ENCODE peak calls at places on chromosome 22, in ten cellular contexts. L is suprapubic skin, A is GM23338, N is stomach, W is SK-N-SH, U is K562, I is HCT116, V is sigmoid colon, M is H1, B is transverse colon. X is an unnamed sample. For H3K4me1, the result is how much of the 10 kb centered on the place peaks cover.

GRCh38 chr22:29824677-29825076 is 13.4 kb downstream of the ASCC2 start:
- DNase-seq in L (peak), A (no peak), N (peak), W (no peak), U (no peak), I (no peak), V (peak), M (no peak), B (no peak), X (no peak)

GRCh38 chr22:48948575-48949170 is 879.0 kb downstream of the BRD1 start:
- DNase-seq in L (no peak), A (no peak), N (peak), W (no peak), U (no peak), I (no peak), V (peak), M (no peak), B (no peak), X (no peak)

GRCh38 chr22:30655532-30655931 is 12.1 kb downstream of the DUSP18 start:
- DNase-seq in L (no peak), A (peak), N (no peak), W (no peak), U (no peak), I (no peak), V (no peak), M (no peak), B (no peak), X (no peak)

GRCh38 chr22:27866136-27867091 is 52.6 kb downstream of the PITPNB start:
- DNase-seq in L (no peak), A (no peak), N (peak), W (no peak), U (no peak), I (no peak), V (peak), M (no peak), B (no peak), X (no peak)

GRCh38 chr22:37827056-37827455 is 3.9 kb downstream of the GALR3 start:
- DNase-seq in L (no peak), A (no peak), N (no peak), W (no peak), U (no peak), I (no peak), V (peak), M (no peak), B (no peak), X (no peak)

GRCh38 chr22:35400335-35400680 is 368 bp downstream of the MCM5 start:
- DNase-seq in L (no peak), A (peak), N (no peak), W (no peak), U (peak), I (no peak), V (no peak), M (no peak), B (no peak), X (peak)

GRCh38 chr22:37930270-37930951 is 23.0 kb downstream of the C22orf23 start:
- DNase-seq in L (no peak), A (peak), N (no peak), W (peak), U (peak), I (no peak), V (no peak), M (no peak), B (no peak), X (no peak)

GRCh38 chr22:31753005-31753633 is 700 bp upstream of the DEPDC5 start:
- DNase-seq in L (no peak), A (peak), N (peak), W (peak), U (peak), I (no peak), V (peak), M (no peak), B (peak), X (peak)

GRCh38 chr22:27336151-27337090 is 465.1 kb downstream of the MN1 start:
- DNase-seq in L (no peak), A (no peak), N (no peak), W (no peak), U (no peak), I (no peak), V (no peak), M (no peak), B (no peak), X (no peak)

GRCh38 chr22:20465759-20466077 is 28.1 kb upstream of the SCARF2 start:
- DNase-seq in L (no peak), A (no peak), N (no peak), W (no peak), U (no peak), I (no peak), V (no peak), M (no peak), B (no peak), X (no peak)

GRCh38 chr22:29816539-29816938 is 21.5 kb downstream of the ASCC2 start:
- DNase-seq in L (no peak), A (no peak), N (no peak), W (no peak), U (no peak), I (no peak), V (no peak), M (no peak), B (no peak), X (no peak)

GRCh38 chr22:43272301-43272700 is 70.9 kb downstream of the SCUBE1 start:
- DNase-seq in L (no peak), A (no peak), N (no peak), W (no peak), U (no peak), I (no peak), V (no peak), M (no peak), B (no peak), X (no peak)

GRCh38 chr22:38982008-38982927 is at the start of gene APOBEC3B:
- DNase-seq in L (peak), A (peak), N (peak), W (no peak), U (peak), I (peak), V (peak), M (no peak), B (peak), X (peak)

GRCh38 chr22:38873469-38874411 is 1.7 kb upstream of the CBX6 start:
- DNase-seq in L (no peak), A (no peak), N (peak), W (no peak), U (no peak), I (no peak), V (peak), M (no peak), B (no peak), X (no peak)

GRCh38 chr22:37282385-37282677 is at the start of gene CYTH4:
- DNase-seq in L (no peak), A (no peak), N (peak), W (no peak), U (no peak), I (no peak), V (peak), M (no peak), B (peak), X (peak)

GRCh38 chr22:38828191-38828590 is 15.6 kb downstream of the NPTXR start:
- DNase-seq in L (no peak), A (no peak), N (no peak), W (no peak), U (no peak), I (no peak), V (no peak), M (no peak), B (no peak), X (no peak)

GRCh38 chr22:35631597-35631996 is 14.5 kb upstream of the MB start:
- DNase-seq in L (peak), A (peak), N (peak), W (peak), U (peak), I (peak), V (peak), M (peak), B (peak), X (peak)

GRCh38 chr22:43236401-43237166 is 49.6 kb upstream of the TTLL12 start:
- DNase-seq in L (no peak), A (no peak), N (peak), W (no peak), U (no peak), I (no peak), V (no peak), M (no peak), B (no peak), X (peak)

GRCh38 chr22:44182591-44183588 is 2.2 kb downstream of the PARVG start:
- DNase-seq in L (no peak), A (no peak), N (peak), W (no peak), U (no peak), I (no peak), V (peak), M (no peak), B (peak), X (peak)

GRCh38 chr22:38657248-38657909 is 941 bp downstream of the CBY1 start:
- DNase-seq in L (no peak), A (peak), N (no peak), W (peak), U (no peak), I (no peak), V (no peak), M (no peak), B (peak), X (peak)

GRCh38 chr22:36365020-36365411 is 22.8 kb downstream of the MYH9 start:
- DNase-seq in L (no peak), A (no peak), N (peak), W (no peak), U (peak), I (peak), V (peak), M (no peak), B (peak), X (no peak)

GRCh38 chr22:49798486-49799151 is 29.1 kb downstream of the BRD1 start:
- DNase-seq in L (no peak), A (no peak), N (no peak), W (no peak), U (no peak), I (no peak), V (no peak), M (no peak), B (no peak), X (no peak)

GRCh38 chr22:31561238-31561887 is 65.0 kb downstream of the SFI1 start:
- DNase-seq in L (no peak), A (peak), N (peak), W (peak), U (peak), I (peak), V (peak), M (peak), B (peak), X (peak)

GRCh38 chr22:31036671-31037550 is 44.2 kb upstream of the SMTN start:
- DNase-seq in L (no peak), A (no peak), N (no peak), W (no peak), U (no peak), I (no peak), V (peak), M (no peak), B (peak), X (no peak)

GRCh38 chr22:32531228-32531627 is 56.6 kb downstream of the FBXO7 start:
- DNase-seq in L (no peak), A (no peak), N (no peak), W (no peak), U (no peak), I (no peak), V (peak), M (no peak), B (no peak), X (no peak)

GRCh38 chr22:30188911-30189310 is 57.6 kb downstream of the LIF start:
- DNase-seq in L (no peak), A (no peak), N (no peak), W (no peak), U (no peak), I (no peak), V (no peak), M (no peak), B (no peak), X (no peak)

GRCh38 chr22:43442386-43443060 is 30.7 kb downstream of the MPPED1 start:
- DNase-seq in L (no peak), A (no peak), N (no peak), W (no peak), U (no peak), I (no peak), V (peak), M (no peak), B (no peak), X (peak)

DNA sequence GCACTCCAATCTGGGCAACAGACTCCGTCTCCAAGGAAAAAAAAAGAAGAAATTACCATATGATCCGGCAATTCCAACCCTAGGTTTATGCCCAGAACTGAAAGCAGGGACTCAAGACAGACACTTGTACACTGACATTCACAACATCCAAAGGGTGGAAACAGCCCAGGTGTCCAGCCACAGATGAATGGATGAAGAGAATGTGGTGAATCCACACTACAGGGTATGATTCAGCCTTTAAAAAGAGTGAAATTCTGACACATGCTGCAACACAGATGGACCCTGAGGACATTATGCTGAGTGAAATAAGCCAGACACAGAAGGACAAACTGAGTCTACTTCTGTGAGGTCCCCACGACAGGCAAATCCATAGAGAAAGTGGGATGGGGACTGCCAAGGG is 43.9 kb downstream of the SGSM3 start:
- DNase-seq in L (no peak), A (no peak), N (no peak), W (no peak), U (no peak), I (no peak), V (no peak), M (no peak), B (no peak), X (peak)
- TF ChIP-seq POLR2AphosphoS5 in L (no peak), A (no peak), N (no peak), W (no peak), U (no peak), I (no peak), V (no peak), M (no peak), B (no peak), X (no peak)

DNA sequence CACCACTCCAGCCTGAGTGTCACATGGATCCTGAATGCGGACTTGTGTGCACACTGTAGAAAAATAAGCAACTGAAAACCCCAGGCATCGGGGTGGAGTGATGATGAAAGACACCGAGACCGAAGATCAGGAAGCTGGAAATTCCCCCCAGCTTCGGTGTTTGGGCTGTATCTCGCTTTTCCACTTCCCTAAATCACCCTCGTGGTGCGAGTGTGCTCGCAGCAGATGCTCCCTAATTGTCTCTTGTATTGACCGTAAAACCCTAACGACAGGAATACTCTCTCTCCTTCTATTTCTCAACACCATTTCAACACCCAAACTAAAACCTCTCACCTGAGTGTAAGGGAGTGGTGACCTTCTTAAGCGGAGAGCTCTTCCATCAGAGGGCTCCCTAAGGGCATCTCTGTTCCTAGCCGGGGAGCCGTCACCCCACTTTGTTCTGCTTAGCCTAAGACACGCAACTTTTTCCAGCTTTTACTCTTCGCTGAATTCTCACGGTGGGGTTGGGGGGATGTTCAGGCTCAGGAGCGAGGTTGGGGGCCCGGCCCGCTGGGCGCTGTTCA is 637 bp upstream of the GRK3 start:
- DNase-seq in L (no peak), A (peak), N (no peak), W (no peak), U (no peak), I (no peak), V (peak), M (no peak), B (peak), X (no peak)
- H3K4me1 ChIP-seq in L (under half), A (under half), N (under half), W (under half), U (under half), I (under half), V (under half), M (under half), B (under half), X (half or more)

GRCh38 chr22:45553333-45554039 is 50.8 kb downstream of the FBLN1 start:
- DNase-seq in L (no peak), A (peak), N (peak), W (peak), U (peak), I (peak), V (peak), M (peak), B (peak), X (no peak)
- TF ChIP-seq POLR2AphosphoS5 in L (no peak), A (no peak), N (peak), W (no peak), U (no peak), I (no peak), V (peak), M (no peak), B (peak), X (no peak)

DNA sequence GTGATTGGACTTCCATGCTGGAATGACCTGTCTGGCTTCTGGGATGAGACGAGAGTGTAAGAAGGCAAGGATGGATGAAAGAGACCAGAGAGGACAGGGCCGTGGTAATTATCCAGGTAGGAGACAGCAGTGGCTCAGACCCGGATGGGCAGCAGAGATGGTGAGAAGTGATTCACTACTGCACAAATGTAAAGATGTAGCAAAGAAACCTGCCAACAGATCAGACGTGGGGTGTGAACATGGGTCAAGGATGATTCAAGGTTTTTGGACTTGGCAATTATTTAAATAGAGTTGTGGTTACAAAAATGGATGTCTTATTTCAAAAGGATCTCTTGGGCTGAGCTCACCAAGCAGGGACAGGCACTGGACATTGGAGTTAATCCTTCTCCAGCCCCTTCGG is 32.7 kb downstream of the RIBC2 start:
- DNase-seq in L (no peak), A (no peak), N (no peak), W (no peak), U (no peak), I (no peak), V (no peak), M (no peak), B (no peak), X (no peak)
- H3K4me1 ChIP-seq in L (under half), A (under half), N (under half), W (under half), U (under half), I (under half), V (under half), M (under half), B (under half), X (under half)

DNA sequence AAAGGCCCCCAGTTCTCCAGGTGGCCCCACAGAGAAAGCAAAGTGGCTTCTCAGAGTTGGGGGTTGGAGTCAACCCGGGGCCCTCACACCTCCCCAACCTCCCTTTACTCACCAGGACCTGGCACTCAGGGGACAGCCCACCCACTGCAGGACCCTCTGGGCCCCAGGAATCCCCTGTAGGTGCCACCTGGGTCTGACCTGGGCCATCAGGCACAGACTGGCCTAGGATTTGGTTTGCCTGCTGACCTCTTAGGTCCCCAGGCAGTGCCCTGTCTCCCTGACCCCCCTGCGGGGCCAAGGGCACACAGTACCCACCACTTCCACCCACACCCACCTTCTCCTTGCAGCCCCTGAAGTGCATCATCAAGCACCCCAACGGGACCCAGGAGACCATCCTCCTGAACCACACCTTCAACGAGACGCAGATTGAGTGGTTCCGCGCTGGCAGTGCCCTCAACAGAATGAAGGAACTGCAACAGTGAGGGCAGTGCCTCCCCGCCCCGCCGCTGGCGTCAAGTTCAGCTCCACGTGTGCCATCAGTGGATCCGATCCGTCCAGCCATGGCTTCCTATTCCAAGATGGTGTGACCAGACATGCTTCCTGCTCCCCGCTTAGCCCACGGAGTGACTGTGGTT is 16.0 kb downstream of the POLR3H start:
- DNase-seq in L (no peak), A (no peak), N (no peak), W (no peak), U (no peak), I (no peak), V (no peak), M (no peak), B (no peak), X (no peak)
- TF ChIP-seq POLR2AphosphoS5 in L (no peak), A (no peak), N (no peak), W (no peak), U (peak), I (no peak), V (no peak), M (peak), B (no peak), X (peak)

GRCh38 chr22:21573293-21573734 is 5.8 kb downstream of the UBE2L3 start:
- DNase-seq in L (no peak), A (no peak), N (no peak), W (no peak), U (no peak), I (no peak), V (no peak), M (no peak), B (no peak), X (no peak)
- H3K4me1 ChIP-seq in L (half or more), A (under half), N (half or more), W (under half), U (half or more), I (under half), V (half or more), M (under half), B (half or more), X (half or more)

GRCh38 chr22:22110548-22111266 is 128.1 kb upstream of the TOP3B start:
- DNase-seq in L (no peak), A (peak), N (no peak), W (peak), U (peak), I (peak), V (no peak), M (no peak), B (peak), X (peak)

GRCh38 chr22:22112533-22113294 is 130.1 kb upstream of the TOP3B start:
- DNase-seq in L (no peak), A (no peak), N (no peak), W (no peak), U (peak), I (no peak), V (no peak), M (no peak), B (no peak), X (no peak)

GRCh38 chr22:22109693-22110466 is 127.3 kb upstream of the TOP3B start:
- DNase-seq in L (no peak), A (peak), N (no peak), W (no peak), U (peak), I (no peak), V (no peak), M (no peak), B (no peak), X (no peak)

GRCh38 chr22:22111983-22112382 is 129.4 kb upstream of the TOP3B start:
- DNase-seq in L (no peak), A (no peak), N (no peak), W (no peak), U (peak), I (no peak), V (no peak), M (no peak), B (no peak), X (no peak)

GRCh38 chr22:22111267-22111751 is 128.7 kb upstream of the TOP3B start:
- DNase-seq in L (no peak), A (no peak), N (no peak), W (no peak), U (peak), I (no peak), V (no peak), M (no peak), B (no peak), X (no peak)
- TF ChIP-seq POLR2AphosphoS5 in L (no peak), A (no peak), N (no peak), W (no peak), U (no peak), I (no peak), V (no peak), M (no peak), B (no peak), X (no peak)

GRCh38 chr22:25363474-25363873 is 144.0 kb downstream of the CRYBB2 start:
- DNase-seq in L (no peak), A (no peak), N (no peak), W (no peak), U (no peak), I (no peak), V (peak), M (no peak), B (no peak), X (peak)
- H3K4me1 ChIP-seq in L (under half), A (under half), N (under half), W (under half), U (under half), I (under half), V (under half), M (under half), B (under half), X (under half)